ENCODE peak calls at places on chromosome 7, in five cellular contexts. Q is activated CD8-positive, alpha-beta T cell treated with anti-CD3 and anti-CD28 coated beads, Interleukin-2, amount 10 ng/mL, durations not matched to agents 7 days and 5 days; U is stimulated activated CD4-positive, alpha-beta T cell treated with anti-CD3 and anti-CD28 coated beads, Interleukin-15, amount 100 ng/mL, for 24 hours; V is cardiac muscle cell; M is activated CD8-positive, alpha-beta memory T cell treated with anti-CD3 and anti-CD28 coated beads for 48 hours. I is an unnamed sample.

GRCh38 chr7:95066736-95067530 is 159.5 kb downstream of the PPP1R9A start:
- DNase-seq in M (no peak), V (peak), U (no peak), Q (no peak), I (no peak)

GRCh38 chr7:26007510-26007909 is 144.5 kb upstream of the NFE2L3 start:
- DNase-seq in V (peak), M (no peak), U (no peak), Q (no peak), I (no peak)

GRCh38 chr7:143906895-143907294 is 4.9 kb upstream of the TCAF1 start:
- DNase-seq in M (no peak), V (no peak), Q (no peak), U (no peak), I (no peak)

GRCh38 chr7:47080816-47081215 is 501.1 kb downstream of the TNS3 start:
- DNase-seq in Q (no peak), M (no peak), V (no peak), U (no peak), I (no peak)

GRCh38 chr7:111137296-111138195 is 46.6 kb downstream of the LRRN3 start:
- DNase-seq in Q (peak), V (peak), M (peak), U (peak), I (no peak)

GRCh38 chr7:118087121-118087520 is 96.8 kb upstream of the LSM8 start:
- DNase-seq in V (no peak), M (no peak), Q (no peak), U (no peak), I (no peak)

GRCh38 chr7:105963038-105963667 is at the start of gene CDHR3:
- DNase-seq in Q (no peak), V (no peak), U (no peak), M (no peak), I (no peak)

GRCh38 chr7:142856565-142857245 is 1.8 kb downstream of the EPHB6 start:
- DNase-seq in Q (no peak), V (no peak), U (no peak), M (no peak), I (no peak)

GRCh38 chr7:66099232-66099550 is 15.5 kb upstream of the CRCP start:
- DNase-seq in Q (no peak), V (peak), U (no peak), M (no peak), I (peak)

GRCh38 chr7:101728888-101729883 is 88.2 kb upstream of the CUX1 start:
- DNase-seq in U (no peak), V (peak), Q (no peak), M (no peak), I (peak)